ENCODE peak calls at places on chromosome 14, in eight cellular contexts. H is H1, Q is breast epithelium, K is ovary, R is adrenal gland, F is suprapubic skin, P is transverse colon, M is Peyer's patch. V is an unnamed sample.

GRCh38 chr14:38065101-38065762 is 142.5 kb upstream of the SSTR1 start:
- DNase-seq in H (no peak), Q (no peak), F (no peak), K (no peak), P (no peak), R (no peak), M (peak; percentile 52), V (no peak)

GRCh38 chr14:34539407-34540180 is at the start of gene EAPP:
- DNase-seq in K (peak; percentile 98), M (peak; percentile 99), H (peak; percentile 91), R (peak; percentile 98), P (peak; percentile 99), F (peak; percentile 99), Q (peak; percentile 98), V (peak; percentile 98)

GRCh38 chr14:53955671-53956426 is 776 bp downstream of the BMP4 start:
- DNase-seq in F (peak; percentile 89), K (peak; percentile 91), H (peak; percentile 84), M (peak; percentile 82), Q (no peak), P (peak; percentile 62), R (peak; percentile 44), V (peak; percentile 55)

GRCh38 chr14:39880965-39881364 is 448.7 kb upstream of the FBXO33 start:
- DNase-seq in P (no peak), K (no peak), R (no peak), M (no peak), H (no peak), F (no peak), Q (no peak), V (no peak)

GRCh38 chr14:61042220-61042619 is 61.2 kb downstream of the SLC38A6 start:
- DNase-seq in Q (no peak), P (no peak), R (no peak), K (no peak), M (no peak), H (no peak), F (no peak), V (no peak)

GRCh38 chr14:31124197-31124596 is 83.4 kb downstream of the HECTD1 start:
- DNase-seq in P (no peak), R (no peak), M (no peak), F (no peak), H (no peak), Q (no peak), K (no peak), V (no peak)

GRCh38 chr14:31440280-31440679 is 17.0 kb downstream of the DTD2 start:
- DNase-seq in H (no peak), M (no peak), F (no peak), R (no peak), P (no peak), Q (no peak), K (no peak), V (no peak)

GRCh38 chr14:60095781-60096450 is 4.2 kb downstream of the PCNX4 start:
- DNase-seq in K (no peak), P (no peak), H (no peak), M (no peak), R (no peak), Q (no peak), F (no peak), V (no peak)

GRCh38 chr14:101844219-101844618 is 82.7 kb downstream of the PPP2R5C start:
- DNase-seq in H (no peak), F (no peak), Q (no peak), R (no peak), K (no peak), M (peak; percentile 59), P (no peak), V (peak; percentile 52)

GRCh38 chr14:50410921-50411320 is 14.2 kb upstream of the CDKL1 start:
- DNase-seq in R (no peak), Q (no peak), H (no peak), P (no peak), M (no peak), F (no peak), K (no peak), V (no peak)

GRCh38 chr14:53193193-53193592 is 40.1 kb upstream of the DDHD1 start:
- DNase-seq in F (no peak), K (no peak), P (no peak), R (no peak), Q (no peak), M (no peak), H (no peak), V (no peak)

GRCh38 chr14:61615743-61616523 is 79.4 kb upstream of the HIF1A start:
- DNase-seq in K (no peak), P (no peak), R (peak; percentile 25), M (no peak), F (no peak), H (no peak), Q (no peak), V (no peak)

GRCh38 chr14:22691171-22691570 is 47.0 kb upstream of the OR6J1 start:
- DNase-seq in P (no peak), H (no peak), Q (no peak), K (no peak), R (no peak), M (no peak), F (no peak), V (no peak)

GRCh38 chr14:68779761-68780323 is 13.0 kb downstream of the ZFP36L1 start:
- DNase-seq in F (peak; percentile 48), Q (no peak), R (peak; percentile 12), M (peak; percentile 77), H (no peak), K (peak; percentile 20), P (peak; percentile 66), V (no peak)

GRCh38 chr14:50348933-50349332 is 36.8 kb downstream of the DMAC2L start:
- DNase-seq in Q (no peak), P (no peak), M (no peak), K (no peak), H (no peak), F (no peak), R (no peak), V (no peak)

GRCh38 chr14:49892301-49892635 is 614 bp upstream of the ARF6 start:
- DNase-seq in F (no peak), H (no peak), Q (peak; percentile 65), K (no peak), P (peak; percentile 73), M (peak; percentile 84), R (peak; percentile 81), V (peak; percentile 83)

GRCh38 chr14:102279688-102280348 is 25.1 kb downstream of the MOK start:
- DNase-seq in H (no peak), M (no peak), K (no peak), R (peak; percentile 38), P (no peak), F (no peak), Q (no peak), V (peak; percentile 37)

GRCh38 chr14:69699743-69700309 is 67.1 kb upstream of the SRSF5 start:
- DNase-seq in Q (no peak), M (no peak), R (no peak), F (no peak), H (no peak), K (no peak), P (no peak), V (peak; percentile 83)

GRCh38 chr14:33848706-33849454 is 102.0 kb downstream of the EGLN3 start:
- DNase-seq in H (peak; percentile 89), R (peak; percentile 65), K (no peak), P (peak; percentile 78), M (peak; percentile 81), F (no peak), Q (no peak), V (peak; percentile 77)

DNA sequence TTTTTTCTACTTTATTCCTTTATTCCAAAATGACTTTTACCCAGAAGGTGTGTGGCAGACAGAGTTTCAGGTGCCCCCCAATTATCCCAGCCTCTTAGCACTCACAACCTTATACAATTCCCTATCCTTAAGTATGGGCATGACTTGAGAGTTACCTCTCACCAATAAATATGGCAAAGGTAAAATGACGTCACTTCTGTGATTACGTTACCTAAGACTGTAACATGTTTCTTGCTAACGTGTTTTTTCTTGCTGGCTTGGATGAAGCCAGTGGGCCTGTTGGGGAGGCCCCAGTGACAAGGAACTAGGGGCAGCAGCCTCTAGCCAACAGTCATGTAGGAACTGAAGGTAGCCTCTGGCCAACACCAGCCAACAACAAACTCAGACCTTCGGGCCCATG is 13.3 kb upstream of the TUNAR start:
- DNase-seq in M (no peak), H (no peak), R (no peak), P (no peak), K (no peak), F (no peak), Q (no peak), V (no peak)
- H3K4me1 ChIP-seq in M (no peaks in the 10 kb centered on the region), H (no peaks in the 10 kb centered on the region), R (no peaks in the 10 kb centered on the region), P (no peaks in the 10 kb centered on the region), K (no peaks in the 10 kb centered on the region), F (no peaks in the 10 kb centered on the region), Q (no peaks in the 10 kb centered on the region), V (no peaks in the 10 kb centered on the region)

DNA sequence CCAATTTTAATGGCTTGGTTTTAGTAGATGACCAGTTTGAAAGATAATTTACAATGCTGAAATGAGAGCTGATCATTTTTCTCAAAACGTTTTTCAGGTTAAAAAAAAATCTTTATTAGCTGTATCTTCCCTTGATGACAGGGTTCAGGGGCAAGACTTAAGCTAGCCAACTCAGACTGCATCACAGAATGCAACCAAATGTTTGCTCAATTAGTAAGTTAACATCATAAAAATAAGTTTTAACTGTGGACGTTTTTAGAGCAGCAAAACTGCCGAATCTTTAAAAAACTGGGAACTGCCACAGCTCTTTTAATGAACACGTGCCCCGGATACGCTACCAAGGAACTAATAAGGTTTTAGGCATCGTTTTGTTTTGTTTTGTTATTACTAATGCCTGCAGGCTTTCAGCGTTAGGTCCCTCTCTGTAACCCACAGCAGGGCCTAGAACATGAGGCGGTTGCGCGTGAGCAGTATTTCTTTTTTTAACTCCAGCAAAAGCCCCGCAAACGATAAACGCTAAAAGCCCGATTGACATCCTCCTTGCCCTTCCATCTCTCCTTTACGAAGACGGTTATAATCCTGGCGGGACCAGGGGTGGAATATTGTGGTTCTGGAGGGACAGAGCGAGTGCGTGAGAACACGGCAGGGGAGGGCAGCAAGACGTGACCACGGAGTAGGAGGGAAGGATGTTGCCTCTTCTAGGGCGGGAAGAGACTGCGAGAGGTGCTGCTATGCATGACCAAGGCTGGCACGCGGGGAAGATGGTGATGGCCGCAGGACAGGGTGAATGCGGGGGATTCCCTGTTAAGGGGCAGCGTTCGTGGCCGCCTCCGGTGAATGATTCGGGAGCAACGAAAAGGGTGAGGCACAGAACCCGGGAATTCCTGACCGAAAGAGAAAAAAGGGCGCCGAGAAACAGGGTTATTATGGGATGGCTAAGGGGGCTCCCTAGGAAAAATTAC is 652 bp downstream of the SUPT16H start:
- DNase-seq in K (peak; percentile 19), M (peak; percentile 58), Q (no peak), H (no peak), F (peak; percentile 78), P (peak; percentile 36), R (peak; percentile 60), V (peak; percentile 38)
- TF ChIP-seq POLR2A in K (no peak), M (no peak), Q (no peak), H (peak; percentile 23), F (no peak), P (no peak), R (no peak), V (no peak)

GRCh38 chr14:77305696-77306095 is 15.0 kb downstream of the POMT2 start:
- DNase-seq in Q (no peak), K (no peak), M (no peak), R (peak; percentile 46), F (no peak), H (no peak), P (no peak), V (no peak)
- H3K27me3 ChIP-seq in Q (no peaks in the 10 kb centered on the region), K (no peaks in the 10 kb centered on the region), M (no peaks in the 10 kb centered on the region), R (no peaks in the 10 kb centered on the region), F (no peaks in the 10 kb centered on the region), H (no peaks in the 10 kb centered on the region), P (no peaks in the 10 kb centered on the region), V (no peaks in the 10 kb centered on the region)

DNA sequence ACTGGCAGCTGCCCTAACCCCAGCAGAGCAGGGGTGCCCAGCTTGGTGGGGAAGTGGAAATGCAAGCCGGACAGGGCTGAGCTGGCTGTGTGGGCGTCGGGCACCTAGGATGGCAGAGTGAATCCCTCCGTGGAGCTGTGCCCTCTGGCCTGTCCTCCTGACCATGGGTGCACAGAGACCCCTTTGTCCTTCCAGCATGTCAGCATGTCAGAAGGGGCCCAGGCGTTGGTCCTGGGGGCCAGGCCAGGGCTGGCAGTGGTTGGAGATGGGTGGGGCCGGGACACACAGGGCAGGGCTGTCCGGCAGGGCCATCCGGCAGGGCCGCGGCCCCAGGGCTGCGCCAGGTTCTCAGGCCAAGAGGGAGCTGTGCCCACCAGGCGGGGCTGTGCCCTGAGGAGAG is 8.8 kb upstream of the TEX22 start:
- DNase-seq in F (no peak), H (no peak), M (no peak), K (no peak), P (no peak), Q (no peak), R (no peak), V (no peak)
- H3K4me1 ChIP-seq in F (peaks cover 41% of the 10 kb centered on the region), H (no peaks in the 10 kb centered on the region), M (peaks cover 5% of the 10 kb centered on the region), K (no peaks in the 10 kb centered on the region), P (no peaks in the 10 kb centered on the region), Q (no peaks in the 10 kb centered on the region), R (no peaks in the 10 kb centered on the region), V (peaks cover 16% of the 10 kb centered on the region)

V was measured in body of pancreas.